ENCODE peak calls at places on chromosomes 4 and X, in five cellular contexts. H is EH; U is left ventricle myocardium inferior; D is NCI-H460; A is activated CD4-positive, alpha-beta T cell treated with anti-CD3 and anti-CD28 coated beads, Interleukin-2, amount 10 ng/mL, durations not matched to agents 24 days and 14 days. N is an unnamed sample.

GRCh38 chrX:48573690-48574269 is 504 bp upstream of the RBM3 start:
- DNase-seq in A (no peak), U (peak; percentile 38), D (no peak), H (no peak), N (no peak)

GRCh38 chr4:168501407-168501806 is 4.6 kb downstream of the PALLD start:
- DNase-seq in A (no peak), D (no peak), H (no peak), U (no peak), N (no peak)

GRCh38 chr4:1028574-1029220 is 17.3 kb downstream of the FGFRL1 start:
- DNase-seq in D (no peak), A (no peak), H (no peak), U (no peak), N (no peak)

GRCh38 chrX:3142259-3143042 is 101.2 kb downstream of the ARSF start:
- DNase-seq in U (no peak), A (no peak), H (no peak), D (no peak), N (peak; percentile 27)

GRCh38 chr4:65798498-65799127 is 128.3 kb upstream of the EPHA5 start:
- DNase-seq in H (no peak), D (no peak), A (no peak), U (no peak), N (no peak)

GRCh38 chr4:72820107-72820506 is 249.4 kb downstream of the COX18 start:
- DNase-seq in A (no peak), H (no peak), D (no peak), U (no peak), N (no peak)

GRCh38 chr4:122625156-122625555 is 4.3 kb upstream of the IL21 start:
- DNase-seq in A (no peak), D (no peak), H (peak; percentile 21), U (no peak), N (no peak)

GRCh38 chr4:19694829-19695228 is 556.9 kb upstream of the SLIT2 start:
- DNase-seq in A (no peak), H (no peak), D (no peak), U (no peak), N (no peak)

GRCh38 chr4:7402526-7402925 is 32.2 kb downstream of the PSAPL1 start:
- DNase-seq in D (no peak), A (no peak), U (peak; percentile 5), H (no peak), N (no peak)

GRCh38 chrX:140572724-140573123 is 67.9 kb upstream of the SOX3 start:
- DNase-seq in H (peak; percentile 20), D (peak; percentile 41), A (peak; percentile 60), U (no peak), N (peak; percentile 5)

GRCh38 chrX:134886201-134886600 is 104.6 kb upstream of the SMIM10 start:
- DNase-seq in A (no peak), H (peak; percentile 21), U (no peak), D (peak; percentile 2), N (no peak)

GRCh38 chr4:80228460-80228859 is 31.2 kb downstream of the PRDM8 start:
- DNase-seq in D (no peak), H (no peak), A (no peak), U (no peak), N (no peak)

GRCh38 chr4:54784188-54784671 is 126.5 kb downstream of the KIT start:
- DNase-seq in D (no peak), U (peak; percentile 87), A (no peak), H (peak; percentile 99), N (no peak)

GRCh38 chrX:108299101-108299591 is 139.1 kb downstream of the COL4A6 start:
- DNase-seq in H (peak; percentile 29), A (no peak), D (no peak), U (no peak), N (peak; percentile 22)

GRCh38 chr4:39319678-39320077 is 46.5 kb downstream of the RFC1 start:
- DNase-seq in U (no peak), D (peak; percentile 37), H (peak; percentile 96), A (no peak), N (no peak)

GRCh38 chr4:152100378-152101201 is 339.8 kb upstream of the GATB start:
- DNase-seq in D (no peak), H (no peak), A (peak; percentile 94), U (no peak), N (peak; percentile 81)